ENCODE peak calls at places on chromosomes 5 and 9, in seven cellular contexts. L is ovary; M is brain microvascular endothelial cell; X is Peyer's patch; H is MCF 10A; N is CD4-positive, alpha-beta T cell; S is NB4. P is an unnamed sample.

GRCh38 chr9:21813575-21814473 is 11.4 kb downstream of the MTAP start:
- DNase-seq in N (peak; percentile 53), X (peak; percentile 86), M (peak; percentile 83), H (no peak), S (no peak), L (peak; percentile 34), P (no peak)

GRCh38 chr5:143648696-143649095 is 163.3 kb upstream of the HMHB1 start:
- DNase-seq in L (no peak), X (no peak), N (no peak), S (peak; percentile 8), M (no peak), H (peak; percentile 13), P (no peak)

GRCh38 chr5:139577689-139578347 is 16.7 kb downstream of the UBE2D2 start:
- DNase-seq in H (no peak), N (no peak), S (no peak), M (no peak), X (no peak), L (no peak), P (no peak)

GRCh38 chr5:144032375-144032774 is 138.1 kb downstream of the YIPF5 start:
- DNase-seq in M (no peak), L (no peak), H (no peak), S (no peak), X (no peak), N (no peak), P (no peak)

GRCh38 chr9:98409637-98410173 is 154.3 kb upstream of the TBC1D2 start:
- DNase-seq in H (no peak), S (no peak), N (no peak), X (peak; percentile 58), L (no peak), M (no peak), P (no peak)

GRCh38 chr5:147418613-147419012 is 91.3 kb downstream of the DPYSL3 start:
- DNase-seq in S (no peak), L (no peak), N (no peak), M (no peak), X (no peak), H (no peak), P (no peak)

GRCh38 chr9:113993838-113994540 is 84.1 kb downstream of the AMBP start:
- DNase-seq in S (no peak), L (peak; percentile 53), M (peak; percentile 49), X (peak; percentile 52), H (peak; percentile 91), N (no peak), P (no peak)

GRCh38 chr5:40479939-40480338 is 199.8 kb upstream of the PTGER4 start:
- DNase-seq in H (no peak), M (no peak), L (no peak), X (no peak), S (no peak), N (no peak), P (no peak)

GRCh38 chr9:124309665-124310064 is 51.9 kb downstream of the NEK6 start:
- DNase-seq in L (no peak), H (peak; percentile 91), N (no peak), X (no peak), S (no peak), M (peak; percentile 99), P (no peak)

GRCh38 chr9:111399772-111400563 is 69.9 kb upstream of the OR2K2 start:
- DNase-seq in X (peak; percentile 58), N (no peak), L (no peak), S (peak; percentile 33), M (no peak), H (peak; percentile 68), P (no peak)

GRCh38 chr9:35757527-35758275 is 3.6 kb upstream of the MSMP start:
- DNase-seq in N (no peak), X (peak; percentile 66), H (no peak), M (no peak), L (no peak), S (no peak), P (no peak)

GRCh38 chr9:82105729-82106128 is 117.2 kb downstream of the SPATA31D1 start:
- DNase-seq in L (no peak), N (no peak), S (no peak), H (peak; percentile 4), M (no peak), X (no peak), P (no peak)

GRCh38 chr5:137933491-137933911 is 44.2 kb downstream of the PKD2L2 start:
- DNase-seq in N (no peak), L (no peak), S (no peak), H (no peak), M (no peak), X (no peak), P (no peak)

GRCh38 chr9:89640801-89641200 is 36.0 kb downstream of the GADD45G start:
- DNase-seq in S (no peak), M (no peak), N (no peak), L (no peak), X (no peak), H (no peak), P (no peak)

GRCh38 chr9:76883341-76883740 is 22.6 kb downstream of the PRUNE2 start:
- DNase-seq in L (no peak), H (no peak), S (no peak), M (no peak), X (no peak), N (no peak), P (no peak)

GRCh38 chr9:76887951-76888350 is 18.0 kb downstream of the PRUNE2 start:
- DNase-seq in X (no peak), M (no peak), N (no peak), H (no peak), L (no peak), S (no peak), P (no peak)

GRCh38 chr9:76884823-76885222 is 21.1 kb downstream of the PRUNE2 start:
- DNase-seq in S (no peak), L (no peak), M (no peak), H (no peak), X (no peak), N (no peak), P (no peak)

GRCh38 chr9:76887003-76887821 is 18.7 kb downstream of the PRUNE2 start:
- DNase-seq in L (no peak), M (no peak), H (no peak), N (no peak), X (peak; percentile 82), S (no peak), P (no peak)

GRCh38 chr9:76886318-76886717 is 19.6 kb downstream of the PRUNE2 start:
- DNase-seq in H (no peak), L (no peak), X (no peak), S (no peak), N (no peak), M (no peak), P (no peak)
- TF ChIP-seq CTCF in H (no peak), L (no peak), X (no peak), S (no peak), N (no peak), M (no peak), P (no peak)

GRCh38 chr5:80092521-80093107 is 57.5 kb downstream of the THBS4 start:
- DNase-seq in L (no peak), N (no peak), M (no peak), S (no peak), X (no peak), H (no peak), P (no peak)

GRCh38 chr5:80097516-80097915 is 62.4 kb downstream of the THBS4 start:
- DNase-seq in S (no peak), M (no peak), L (no peak), N (no peak), H (no peak), X (no peak), P (no peak)

GRCh38 chr5:80094339-80094738 is 59.2 kb downstream of the THBS4 start:
- DNase-seq in M (no peak), S (no peak), N (no peak), X (no peak), H (no peak), L (no peak), P (no peak)

GRCh38 chr5:80090884-80091166 is 55.7 kb downstream of the THBS4 start:
- DNase-seq in S (no peak), H (no peak), M (no peak), L (no peak), X (no peak), N (no peak), P (no peak)

DNA sequence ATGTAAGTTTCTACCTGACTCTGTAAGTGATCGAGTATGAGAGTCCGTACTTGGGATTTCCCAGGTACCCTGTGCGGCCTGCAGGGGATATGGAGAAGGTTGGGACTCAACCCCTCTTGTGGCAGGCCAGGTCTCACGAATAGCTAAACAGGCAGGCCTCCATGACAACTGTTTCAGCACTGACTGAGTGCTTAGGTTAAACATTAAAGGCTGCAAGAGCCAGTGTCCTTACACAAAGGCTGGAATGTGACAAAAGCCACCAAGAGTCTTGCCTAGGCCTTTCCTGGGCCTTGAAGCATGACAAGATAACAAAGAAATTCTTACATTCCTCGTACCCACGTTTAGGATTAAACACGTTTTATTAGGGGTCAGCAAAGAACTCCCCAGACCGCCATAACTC is 58.6 kb downstream of the THBS4 start:
- DNase-seq in L (no peak), H (no peak), N (no peak), X (no peak), S (no peak), M (no peak), P (no peak)
- TF ChIP-seq CTCF in L (no peak), H (no peak), N (no peak), X (no peak), S (no peak), M (no peak), P (no peak)

DNA sequence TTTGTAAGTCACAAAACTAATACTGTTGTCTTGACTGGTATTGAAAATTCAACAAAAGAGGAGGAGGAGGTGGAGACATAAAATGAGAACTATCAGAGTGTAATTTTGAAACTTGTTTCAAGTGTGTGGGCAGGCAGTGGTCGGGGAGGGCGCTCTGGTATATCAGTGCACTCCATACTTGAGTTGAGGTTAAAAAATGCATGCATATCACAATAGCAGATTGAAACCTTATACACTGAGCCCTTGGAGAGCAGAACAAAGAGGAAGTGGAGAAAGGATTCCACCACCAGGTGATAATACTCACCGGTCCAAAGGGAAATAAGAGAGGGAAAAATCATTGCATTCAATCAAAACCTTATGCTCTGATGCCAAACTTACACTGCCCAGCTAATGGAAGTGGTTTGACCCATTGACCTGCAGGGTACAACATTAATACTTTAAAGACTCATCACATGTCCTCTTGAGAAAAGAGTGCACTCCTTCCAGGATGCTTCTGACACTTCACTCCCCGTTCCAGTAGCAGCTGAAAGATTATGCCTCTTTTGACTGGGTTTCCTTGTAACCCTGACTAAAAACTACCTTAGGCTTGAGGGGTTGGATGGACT is 79.5 kb upstream of the FAM169A start:
- DNase-seq in M (no peak), H (no peak), N (no peak), L (no peak), S (no peak), X (no peak), P (no peak)
- TF ChIP-seq CTCF in M (no peak), H (no peak), N (peak; percentile 13), L (no peak), S (no peak), X (no peak), P (no peak)

GRCh38 chr5:54257366-54258118 is 52.8 kb downstream of the ARL15 start:
- DNase-seq in M (no peak), L (no peak), N (no peak), H (no peak), S (no peak), X (no peak), P (no peak)

GRCh38 chr5:54251981-54252380 is 58.4 kb downstream of the ARL15 start:
- DNase-seq in S (no peak), N (no peak), L (no peak), M (no peak), X (no peak), H (peak; percentile 61), P (no peak)

GRCh38 chr5:54249210-54250028 is 61.0 kb downstream of the ARL15 start:
- DNase-seq in L (no peak), S (peak; percentile 11), H (peak; percentile 10), X (peak; percentile 53), M (peak; percentile 6), N (peak; percentile 17), P (peak; percentile 26)

GRCh38 chr5:54259090-54259489 is 51.3 kb downstream of the ARL15 start:
- DNase-seq in X (no peak), S (no peak), L (no peak), N (no peak), H (no peak), M (peak; percentile 37), P (no peak)

GRCh38 chr5:54254482-54255198 is 55.7 kb downstream of the ARL15 start:
- DNase-seq in X (no peak), H (peak; percentile 14), M (no peak), S (peak; percentile 5), N (no peak), L (no peak), P (no peak)
- TF ChIP-seq CTCF in X (peak; percentile 10), H (no peak), M (peak; percentile 45), S (no peak), N (no peak), L (no peak), P (no peak)

P was measured in omental fat pad.